ENCODE peak calls at places on chromosomes 1 and 21, in nine cellular contexts. A is endodermal cell; E is right lobe of liver; R is A549; L is Peyer's patch; I is Panc1; N is CD4-positive, alpha-beta T cell; Q is ovary; F is caudate nucleus. O is an unnamed sample.

GRCh38 chr21:45981154-45981606 is 390 bp upstream of the COL6A1 start:
- DNase-seq in A (peak), E (peak), R (peak), L (peak), I (peak), N (peak), Q (peak), F (peak), O (peak)

GRCh38 chr1:39205102-39205780 is 746 bp downstream of the MACF1 start:
- DNase-seq in A (no peak), E (no peak), R (no peak), L (no peak), I (no peak), N (peak), Q (peak), F (no peak), O (no peak)

GRCh38 chr1:110697606-110698005 is 22.9 kb upstream of the KCNA3 start:
- DNase-seq in A (no peak), E (no peak), R (no peak), L (no peak), I (no peak), N (no peak), Q (no peak), F (no peak), O (no peak)

GRCh38 chr1:15259608-15260007 is 12.6 kb downstream of the FHAD1 start:
- DNase-seq in A (peak), E (no peak), R (no peak), L (no peak), I (no peak), N (no peak), Q (no peak), F (no peak), O (no peak)

GRCh38 chr1:96979287-96979686 is 257.7 kb downstream of the PTBP2 start:
- DNase-seq in A (no peak), E (no peak), R (no peak), L (no peak), I (no peak), N (no peak), Q (no peak), F (no peak), O (no peak)

GRCh38 chr1:10431065-10431730 is 965 bp downstream of the CENPS start:
- DNase-seq in A (no peak), E (peak), R (no peak), L (no peak), I (no peak), N (no peak), Q (no peak), F (no peak), O (no peak)

GRCh38 chr1:84365225-84366221 is 32.8 kb upstream of the DNASE2B start:
- DNase-seq in A (no peak), E (no peak), R (peak), L (peak), I (peak), N (no peak), Q (no peak), F (no peak), O (peak)

GRCh38 chr1:113266788-113267187 is 123.5 kb upstream of the MAGI3 start:
- DNase-seq in A (no peak), E (no peak), R (no peak), L (no peak), I (no peak), N (no peak), Q (no peak), F (no peak), O (no peak)

GRCh38 chr1:229664133-229664689 is 38.2 kb downstream of the URB2 start:
- DNase-seq in A (no peak), E (no peak), R (no peak), L (no peak), I (no peak), N (peak), Q (no peak), F (peak), O (peak)

GRCh38 chr1:36731226-36732037 is 248.7 kb upstream of the CSF3R start:
- DNase-seq in A (peak), E (no peak), R (no peak), L (no peak), I (no peak), N (no peak), Q (no peak), F (no peak), O (no peak)

GRCh38 chr21:38988211-38989096 is 182.7 kb downstream of the ETS2 start:
- DNase-seq in A (peak), E (no peak), R (no peak), L (no peak), I (no peak), N (no peak), Q (peak), F (no peak), O (no peak)

GRCh38 chr1:81449786-81450185 is 350.9 kb upstream of the ADGRL2 start:
- DNase-seq in A (no peak), E (no peak), R (no peak), L (no peak), I (no peak), N (no peak), Q (no peak), F (no peak), O (no peak)

GRCh38 chr1:181088079-181089016 is at the start of gene IER5:
- DNase-seq in A (peak), E (peak), R (peak), L (peak), I (peak), N (peak), Q (peak), F (peak), O (peak)

GRCh38 chr1:178055093-178055492 is 38.8 kb upstream of the RASAL2 start:
- DNase-seq in A (peak), E (peak), R (peak), L (no peak), I (peak), N (no peak), Q (no peak), F (peak), O (no peak)

GRCh38 chr1:84271452-84272273 is 29.8 kb upstream of the SAMD13 start:
- DNase-seq in A (no peak), E (no peak), R (no peak), L (no peak), I (no peak), N (no peak), Q (no peak), F (no peak), O (no peak)

GRCh38 chr1:228276361-228276831 is 68.6 kb downstream of the OBSCN start:
- DNase-seq in A (no peak), E (peak), R (no peak), L (peak), I (no peak), N (no peak), Q (no peak), F (no peak), O (no peak)

GRCh38 chr1:174990382-174990999 is 9.3 kb upstream of the CACYBP start:
- DNase-seq in A (no peak), E (no peak), R (peak), L (no peak), I (peak), N (no peak), Q (peak), F (no peak), O (no peak)

GRCh38 chr1:84436907-84437667 is 38.8 kb downstream of the DNASE2B start:
- DNase-seq in A (no peak), E (no peak), R (no peak), L (no peak), I (no peak), N (no peak), Q (no peak), F (no peak), O (no peak)

GRCh38 chr1:27233677-27234053 is 767 bp upstream of the WDTC1 start:
- DNase-seq in A (no peak), E (no peak), R (no peak), L (peak), I (no peak), N (no peak), Q (peak), F (no peak), O (no peak)

GRCh38 chr1:85465099-85465790 is at the start of gene DDAH1:
- DNase-seq in A (peak), E (peak), R (peak), L (peak), I (no peak), N (no peak), Q (peak), F (peak), O (no peak)

GRCh38 chr1:29801561-29801973 is 565.2 kb downstream of the PTPRU start:
- DNase-seq in A (no peak), E (no peak), R (no peak), L (no peak), I (no peak), N (no peak), Q (no peak), F (no peak), O (no peak)

DNA sequence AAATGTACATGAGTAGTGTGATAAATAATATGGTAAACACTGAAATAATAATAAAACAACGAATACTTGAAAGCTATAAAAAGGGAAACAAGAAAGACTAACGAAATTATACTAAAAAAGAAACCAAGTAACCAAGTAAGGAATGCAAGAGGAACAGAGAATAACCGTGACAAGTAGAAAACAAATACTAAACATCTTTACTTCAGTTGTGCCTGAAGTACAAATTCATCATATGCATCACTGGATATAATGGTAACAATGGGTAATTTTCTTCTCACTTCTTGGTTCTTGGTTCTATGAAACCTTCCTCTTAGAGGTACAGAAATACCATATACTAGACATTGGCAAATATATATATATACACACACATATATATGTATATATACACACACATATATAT is 1093.6 kb upstream of the B3GALT2 start:
- DNase-seq in A (no peak), E (no peak), R (no peak), L (no peak), I (no peak), N (no peak), Q (no peak), F (no peak), O (no peak)
- H3K27ac ChIP-seq in A (no peak), E (no peak), R (no peak), L (no peak), I (no peak), N (no peak), Q (no peak), F (no peak), O (no peak)

GRCh38 chr1:221188531-221188930 is 309.3 kb downstream of the HLX start:
- DNase-seq in A (no peak), E (no peak), R (no peak), L (no peak), I (no peak), N (no peak), Q (no peak), F (no peak), O (no peak)
- H3K27ac ChIP-seq in A (no peak), E (no peak), R (no peak), L (no peak), I (no peak), N (no peak), Q (no peak), F (no peak), O (no peak)

DNA sequence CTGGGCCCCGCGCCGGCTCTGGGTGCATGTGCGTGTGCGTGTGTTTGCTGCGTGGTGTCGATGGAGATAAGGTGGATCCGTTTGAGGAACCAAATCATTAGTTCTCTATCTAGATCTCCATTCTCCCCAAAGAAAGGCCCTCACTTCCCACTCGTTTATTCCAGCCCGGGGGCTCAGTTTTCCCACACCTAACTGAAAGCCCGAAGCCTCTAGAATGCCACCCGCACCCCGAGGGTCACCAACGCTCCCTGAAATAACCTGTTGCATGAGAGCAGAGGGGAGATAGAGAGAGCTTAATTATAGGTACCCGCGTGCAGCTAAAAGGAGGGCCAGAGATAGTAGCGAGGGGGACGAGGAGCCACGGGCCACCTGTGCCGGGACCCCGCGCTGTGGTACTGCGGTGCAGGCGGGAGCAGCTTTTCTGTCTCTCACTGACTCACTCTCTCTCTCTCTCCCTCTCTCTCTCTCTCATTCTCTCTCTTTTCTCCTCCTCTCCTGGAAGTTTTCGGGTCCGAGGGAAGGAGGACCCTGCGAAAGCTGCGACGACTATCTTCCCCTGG is 644 bp downstream of the OLIG2 start:
- DNase-seq in A (peak), E (no peak), R (no peak), L (no peak), I (no peak), N (no peak), Q (no peak), F (no peak), O (no peak)
- H3K27ac ChIP-seq in A (no peak), E (no peak), R (no peak), L (no peak), I (no peak), N (no peak), Q (no peak), F (peak), O (no peak)

GRCh38 chr1:211736351-211736915 is 61.0 kb upstream of the NEK2 start:
- DNase-seq in A (peak), E (no peak), R (no peak), L (no peak), I (no peak), N (no peak), Q (peak), F (peak), O (no peak)

GRCh38 chr1:211734791-211735190 is 59.4 kb upstream of the NEK2 start:
- DNase-seq in A (no peak), E (no peak), R (peak), L (peak), I (no peak), N (no peak), Q (no peak), F (no peak), O (no peak)

GRCh38 chr1:211737115-211738035 is 62.0 kb upstream of the NEK2 start:
- DNase-seq in A (peak), E (no peak), R (no peak), L (no peak), I (no peak), N (no peak), Q (no peak), F (peak), O (no peak)

GRCh38 chr1:211734359-211734758 is 58.9 kb upstream of the NEK2 start:
- DNase-seq in A (peak), E (no peak), R (no peak), L (no peak), I (no peak), N (no peak), Q (no peak), F (no peak), O (no peak)

DNA sequence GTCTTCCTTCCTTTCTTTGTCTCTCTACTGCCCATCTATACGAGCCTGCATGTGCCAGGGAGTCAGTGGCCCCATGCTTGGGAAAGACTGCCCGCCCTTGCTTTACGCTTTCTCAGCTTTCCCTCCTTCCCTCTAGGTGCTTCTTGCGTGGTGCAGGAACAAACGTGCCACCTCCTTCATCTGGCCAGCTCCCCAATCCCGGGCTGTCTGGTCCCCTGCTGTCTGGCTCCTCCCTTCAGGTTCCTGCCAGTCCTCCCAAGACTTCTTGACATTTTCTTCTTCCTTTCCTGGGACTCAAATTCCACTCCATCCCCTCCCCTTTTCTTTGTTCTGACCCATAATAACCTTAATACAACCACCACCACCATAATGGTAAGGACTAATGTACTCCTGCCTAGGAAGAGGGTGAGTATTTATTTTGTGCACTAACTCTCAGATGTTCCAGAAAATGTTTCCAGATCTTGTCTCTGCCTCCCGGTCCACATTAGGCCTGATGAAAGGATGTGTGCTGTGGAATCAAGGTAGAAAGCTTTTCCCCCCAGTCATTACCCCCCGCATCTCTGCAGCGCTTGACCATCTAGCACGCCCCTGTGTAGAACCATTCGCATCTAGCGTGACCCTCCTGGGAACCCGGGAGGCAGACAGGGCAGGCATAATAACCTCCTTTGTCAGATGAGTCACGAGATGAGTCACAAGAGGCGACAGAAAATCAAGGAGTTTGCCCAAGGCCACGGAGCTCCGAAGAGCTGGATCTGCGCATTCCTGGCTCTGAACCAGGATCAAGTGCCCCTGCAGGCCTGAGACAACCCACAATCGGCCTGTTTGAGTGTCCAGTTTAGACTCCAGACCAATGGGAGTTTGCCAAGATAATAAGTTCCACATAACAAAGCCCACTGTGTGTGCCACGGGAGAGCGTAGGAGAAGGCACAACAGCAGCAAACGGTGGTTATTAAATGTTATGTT is 60.1 kb upstream of the NEK2 start:
- DNase-seq in A (peak), E (no peak), R (peak), L (peak), I (peak), N (no peak), Q (peak), F (peak), O (peak)
- H3K27ac ChIP-seq in A (no peak), E (no peak), R (peak), L (no peak), I (peak), N (no peak), Q (no peak), F (peak), O (no peak)

GRCh38 chr1:155241069-155241679 is 14.1 kb downstream of the ENTREP3 start:
- DNase-seq in A (peak), E (peak), R (peak), L (no peak), I (no peak), N (peak), Q (peak), F (peak), O (no peak)

GRCh38 chr1:155244368-155245162 is 10.7 kb downstream of the ENTREP3 start:
- DNase-seq in A (peak), E (peak), R (peak), L (peak), I (peak), N (peak), Q (peak), F (peak), O (peak)

GRCh38 chr1:155245163-155245524 is 10.1 kb downstream of the ENTREP3 start:
- DNase-seq in A (no peak), E (no peak), R (no peak), L (no peak), I (no peak), N (no peak), Q (no peak), F (no peak), O (no peak)

GRCh38 chr1:155241851-155242264 is 13.4 kb downstream of the ENTREP3 start:
- DNase-seq in A (no peak), E (no peak), R (no peak), L (no peak), I (no peak), N (no peak), Q (no peak), F (no peak), O (no peak)

DNA sequence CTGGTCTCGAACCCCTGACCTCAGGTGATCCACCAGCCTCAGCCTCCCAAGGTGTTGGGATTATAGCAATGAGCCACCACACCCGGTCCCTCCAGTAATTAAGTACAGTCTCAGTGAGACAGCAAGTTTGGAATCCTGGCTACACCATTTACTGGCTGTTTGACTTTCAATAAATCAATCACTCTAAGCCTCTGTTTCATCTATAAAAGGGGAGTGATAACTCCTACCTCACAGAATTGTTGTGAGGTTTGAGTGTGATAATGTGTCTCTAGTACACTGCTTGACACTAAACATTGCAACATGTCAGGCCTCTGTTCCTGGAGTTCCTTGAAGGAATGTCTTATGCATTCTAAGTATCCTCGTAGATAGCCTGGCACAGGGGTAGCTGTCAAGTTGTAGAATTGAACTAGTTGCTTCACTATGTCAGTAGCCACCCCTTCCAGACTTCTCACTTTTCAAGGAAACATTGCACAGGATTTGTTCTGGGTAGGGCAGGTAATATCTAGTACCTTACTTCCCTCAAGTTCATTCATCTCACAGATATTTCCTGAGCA is 12.4 kb downstream of the ENTREP3 start:
- DNase-seq in A (no peak), E (no peak), R (no peak), L (no peak), I (no peak), N (no peak), Q (no peak), F (no peak), O (no peak)
- H3K27ac ChIP-seq in A (no peak), E (no peak), R (peak), L (no peak), I (peak), N (no peak), Q (no peak), F (peak), O (peak)

O was measured in epithelial cell of prostate.